ENCODE peak calls at places on chromosomes 16 and 17, in ten cellular contexts. V, P, Y, R, Q, I, A, S, E and L are unnamed samples.

GRCh38 chr16:83926726-83927397 is 26.2 kb upstream of the OSGIN1 start:
- DNase-seq in V (peak; percentile 20), P (no peak), Y (peak; percentile 84), R (peak; percentile 30), Q (peak; percentile 61), I (peak; percentile 84), A (peak; percentile 89), S (peak; percentile 53), E (peak; percentile 82), L (no peak)

GRCh38 chr17:45326566-45326965 is 9.7 kb upstream of the MAP3K14 start:
- DNase-seq in V (no peak), P (no peak), Y (no peak), R (no peak), Q (no peak), I (no peak), A (no peak), S (no peak), E (peak; percentile 20), L (no peak)

GRCh38 chr17:29645516-29646051 is 22.9 kb upstream of the CORO6 start:
- DNase-seq in V (peak; percentile 76), P (no peak), Y (no peak), R (peak; percentile 30), Q (peak; percentile 94), I (no peak), A (peak; percentile 83), S (peak; percentile 96), E (peak; percentile 88), L (peak; percentile 71)

GRCh38 chr16:68079616-68080344 is 5.4 kb upstream of the NFATC3 start:
- DNase-seq in V (no peak), P (no peak), Y (peak; percentile 63), R (no peak), Q (no peak), I (peak; percentile 50), A (peak; percentile 91), S (peak; percentile 14), E (peak; percentile 82), L (no peak)

GRCh38 chr16:69270395-69270794 is 40.8 kb upstream of the VPS4A start:
- DNase-seq in V (no peak), P (no peak), Y (no peak), R (no peak), Q (peak; percentile 66), I (no peak), A (no peak), S (peak; percentile 67), E (no peak), L (no peak)

GRCh38 chr17:63446218-63446980 is at the start of gene CYB561:
- DNase-seq in V (no peak), P (no peak), Y (peak; percentile 90), R (no peak), Q (peak; percentile 62), I (peak; percentile 99), A (peak; percentile 95), S (peak; percentile 59), E (peak; percentile 91), L (peak; percentile 40)

GRCh38 chr16:85894266-85894665 is 4.7 kb upstream of the IRF8 start:
- DNase-seq in V (no peak), P (no peak), Y (no peak), R (no peak), Q (no peak), I (no peak), A (no peak), S (no peak), E (no peak), L (no peak)

GRCh38 chr16:68084504-68085258 is 489 bp upstream of the NFATC3 start:
- DNase-seq in V (no peak), P (no peak), Y (peak; percentile 91), R (no peak), Q (peak; percentile 69), I (peak; percentile 86), A (peak; percentile 98), S (peak; percentile 82), E (peak; percentile 93), L (no peak)

GRCh38 chr16:7839568-7839967 is 506.9 kb downstream of the RBFOX1 start:
- DNase-seq in V (no peak), P (no peak), Y (no peak), R (no peak), Q (no peak), I (no peak), A (no peak), S (no peak), E (no peak), L (no peak)

GRCh38 chr16:71320021-71320420 is 30.8 kb upstream of the CMTR2 start:
- DNase-seq in V (no peak), P (no peak), Y (no peak), R (no peak), Q (no peak), I (no peak), A (no peak), S (no peak), E (no peak), L (no peak)
- TF ChIP-seq CTCF in V (no peak), P (no peak), Y (no peak), R (no peak), Q (no peak), I (no peak), A (no peak), S (no peak), E (no peak), L (no peak)

GRCh38 chr16:57091990-57092785 is at the start of gene CPNE2:
- DNase-seq in V (no peak), P (no peak), Y (peak; percentile 73), R (no peak), Q (peak; percentile 44), I (peak; percentile 76), A (peak; percentile 85), S (peak; percentile 30), E (no peak), L (no peak)
- TF ChIP-seq CTCF in V (no peak), P (no peak), Y (peak; percentile 44), R (no peak), Q (no peak), I (no peak), A (no peak), S (no peak), E (no peak), L (no peak)

GRCh38 chr16:54928016-54928356 is 2.7 kb upstream of the IRX5 start:
- DNase-seq in V (no peak), P (no peak), Y (no peak), R (no peak), Q (no peak), I (no peak), A (peak; percentile 63), S (no peak), E (no peak), L (no peak)

GRCh38 chr16:54930034-54930938 is at the start of gene IRX5:
- DNase-seq in V (peak; percentile 93), P (peak; percentile 50), Y (peak; percentile 43), R (no peak), Q (peak; percentile 99), I (peak; percentile 61), A (peak; percentile 98), S (peak; percentile 67), E (peak; percentile 96), L (peak; percentile 88)

GRCh38 chr16:54931041-54931756 is 534 bp downstream of the IRX5 start:
- DNase-seq in V (no peak), P (no peak), Y (no peak), R (no peak), Q (no peak), I (peak; percentile 59), A (peak; percentile 82), S (no peak), E (peak; percentile 72), L (no peak)

GRCh38 chr16:54928421-54929089 is 2.1 kb upstream of the IRX5 start:
- DNase-seq in V (no peak), P (no peak), Y (peak; percentile 24), R (no peak), Q (peak; percentile 66), I (peak; percentile 63), A (peak; percentile 95), S (no peak), E (peak; percentile 90), L (no peak)

DNA sequence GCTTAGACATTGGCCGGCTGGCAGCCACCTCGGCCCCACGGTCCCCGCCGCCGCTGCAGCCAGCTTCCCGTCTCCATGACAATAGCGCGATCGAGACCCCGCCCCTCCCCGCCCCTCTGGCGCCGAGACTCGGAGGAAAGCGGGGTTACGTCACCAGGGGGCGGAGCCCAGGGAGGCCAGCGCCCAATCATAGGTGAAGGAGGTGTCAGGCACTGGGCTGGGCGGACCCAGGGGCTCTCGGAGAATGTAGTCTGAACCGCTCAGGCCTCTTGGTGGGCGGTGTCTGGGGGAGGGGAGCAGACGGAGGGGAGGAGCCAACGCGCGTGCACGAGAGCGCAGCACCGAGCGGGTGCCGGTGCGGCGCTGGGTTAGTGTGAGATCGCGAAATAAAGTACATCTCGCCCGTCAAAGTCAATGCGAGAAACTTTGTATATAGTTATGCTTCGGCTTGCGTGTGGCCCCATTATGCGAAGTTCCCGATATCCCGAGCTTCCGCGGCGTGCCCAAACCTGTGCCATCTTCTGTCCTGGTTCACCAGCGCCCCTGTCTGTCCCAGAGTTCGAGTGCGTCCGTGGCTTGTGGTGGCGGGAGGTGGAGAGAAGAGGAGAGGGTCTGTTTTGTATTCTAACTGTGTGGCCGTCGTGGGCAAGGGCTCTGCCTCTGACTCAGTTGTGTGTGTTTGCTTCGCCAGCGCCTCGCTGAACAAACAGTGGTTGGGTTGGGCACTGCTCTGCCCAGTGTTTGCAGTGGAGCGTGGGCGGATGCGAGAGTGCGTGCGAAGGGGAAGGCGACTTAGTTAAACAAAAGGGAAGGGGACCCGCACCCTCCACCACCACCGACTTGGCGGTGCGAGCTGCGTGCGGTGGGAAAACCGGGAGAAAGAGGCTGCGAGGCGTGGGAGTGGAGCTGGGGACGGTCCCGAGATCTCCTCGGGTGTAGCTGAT is 1.3 kb upstream of the IRX5 start:
- DNase-seq in V (peak; percentile 98), P (peak; percentile 94), Y (peak; percentile 85), R (peak; percentile 49), Q (peak; percentile 99), I (peak; percentile 89), A (peak; percentile 100), S (peak; percentile 90), E (peak; percentile 100), L (peak; percentile 96)
- TF ChIP-seq CTCF in V (no peak), P (no peak), Y (no peak), R (no peak), Q (peak; percentile 27), I (no peak), A (no peak), S (no peak), E (peak; percentile 17), L (no peak)

GRCh38 chr16:24698314-24698713 is 31.1 kb upstream of the TNRC6A start:
- DNase-seq in V (no peak), P (no peak), Y (no peak), R (no peak), Q (no peak), I (no peak), A (no peak), S (no peak), E (no peak), L (no peak)

GRCh38 chr16:24701521-24701951 is 27.9 kb upstream of the TNRC6A start:
- DNase-seq in V (peak; percentile 38), P (no peak), Y (no peak), R (no peak), Q (peak; percentile 68), I (no peak), A (peak; percentile 78), S (peak; percentile 86), E (no peak), L (peak; percentile 30)

GRCh38 chr16:24699151-24699723 is 30.2 kb upstream of the TNRC6A start:
- DNase-seq in V (no peak), P (no peak), Y (no peak), R (no peak), Q (no peak), I (no peak), A (no peak), S (no peak), E (no peak), L (no peak)

GRCh38 chr16:24696699-24697098 is 32.8 kb upstream of the TNRC6A start:
- DNase-seq in V (no peak), P (no peak), Y (no peak), R (no peak), Q (no peak), I (no peak), A (no peak), S (no peak), E (no peak), L (no peak)

GRCh38 chr16:24700549-24701392 is 28.7 kb upstream of the TNRC6A start:
- DNase-seq in V (peak; percentile 98), P (peak; percentile 97), Y (no peak), R (peak; percentile 94), Q (peak; percentile 99), I (no peak), A (peak; percentile 88), S (peak; percentile 99), E (peak; percentile 76), L (peak; percentile 94)
- TF ChIP-seq CTCF in V (peak; percentile 55), P (peak; percentile 45), Y (no peak), R (peak; percentile 59), Q (peak; percentile 55), I (no peak), A (peak; percentile 15), S (peak; percentile 36), E (peak; percentile 27), L (peak; percentile 51)